ENCODE peak calls at places on chromosome 6, in six cellular contexts. G, Y, F, C, T and R are unnamed samples.
A peak's percentile ranks its signal among the peaks of the same experiment; 100 is the strongest.

GRCh38 chr6:78910611-78911134 is 43.3 kb downstream of the IRAK1BP1 start:
- ATAC-seq in G (no peak), Y (peak; percentile 75), F (no peak), C (no peak), T (peak; percentile 80), R (no peak)

GRCh38 chr6:71394001-71394432 is 105.4 kb downstream of the OGFRL1 start:
- ATAC-seq in G (peak; percentile 48), Y (no peak), F (no peak), C (no peak), T (peak; percentile 54), R (peak; percentile 38)

GRCh38 chr6:87541726-87542125 is 48.1 kb downstream of the RARS2 start:
- ATAC-seq in G (no peak), Y (no peak), F (no peak), C (no peak), T (no peak), R (no peak)

GRCh38 chr6:144753023-144753705 is 468.0 kb downstream of the UTRN start:
- ATAC-seq in G (no peak), Y (peak; percentile 90), F (no peak), C (no peak), T (no peak), R (no peak)

GRCh38 chr6:165219629-165220028 is 89.8 kb downstream of the C6orf118 start:
- ATAC-seq in G (no peak), Y (no peak), F (no peak), C (no peak), T (no peak), R (no peak)

GRCh38 chr6:135922746-135923145 is 71.2 kb downstream of the PDE7B start:
- ATAC-seq in G (no peak), Y (no peak), F (no peak), C (no peak), T (peak; percentile 57), R (no peak)

GRCh38 chr6:89745096-89745495 is 74.5 kb downstream of the MDN1 start:
- ATAC-seq in G (no peak), Y (no peak), F (no peak), C (no peak), T (no peak), R (no peak)

GRCh38 chr6:53240763-53241162 is 92.1 kb upstream of the GCM1 start:
- ATAC-seq in G (no peak), Y (no peak), F (no peak), C (no peak), T (peak; percentile 55), R (no peak)

GRCh38 chr6:25689966-25690365 is 38.0 kb downstream of the SCGN start:
- ATAC-seq in G (no peak), Y (no peak), F (no peak), C (no peak), T (no peak), R (no peak)

GRCh38 chr6:166202321-166202733 is 34.7 kb upstream of the TBXT start:
- ATAC-seq in G (no peak), Y (peak; percentile 83), F (peak; percentile 67), C (no peak), T (peak; percentile 82), R (peak; percentile 60)

GRCh38 chr6:137013738-137014602 is 30.8 kb downstream of the IL20RA start:
- ATAC-seq in G (peak; percentile 92), Y (peak; percentile 52), F (peak; percentile 75), C (peak; percentile 76), T (peak; percentile 59), R (peak; percentile 88)

GRCh38 chr6:133203344-133203697 is 37.8 kb upstream of the EYA4 start:
- ATAC-seq in G (no peak), Y (peak; percentile 78), F (no peak), C (no peak), T (peak; percentile 24), R (no peak)

GRCh38 chr6:125927761-125928160 is 28.8 kb upstream of the HINT3 start:
- ATAC-seq in G (no peak), Y (no peak), F (no peak), C (no peak), T (peak; percentile 10), R (no peak)

GRCh38 chr6:14365393-14365792 is 247.8 kb downstream of the CD83 start:
- ATAC-seq in G (no peak), Y (no peak), F (no peak), C (no peak), T (no peak), R (no peak)

GRCh38 chr6:66825539-66825938 is 1118.5 kb upstream of the EYS start:
- ATAC-seq in G (no peak), Y (no peak), F (no peak), C (no peak), T (no peak), R (no peak)

GRCh38 chr6:21022343-21023107 is 488.3 kb downstream of the CDKAL1 start:
- ATAC-seq in G (no peak), Y (peak; percentile 97), F (peak; percentile 67), C (peak; percentile 97), T (peak; percentile 29), R (no peak)

GRCh38 chr6:143449731-143450452 is 603 bp downstream of the ADAT2 start:
- ATAC-seq in G (peak; percentile 20), Y (peak; percentile 32), F (peak; percentile 43), C (peak; percentile 32), T (peak; percentile 28), R (no peak)

GRCh38 chr6:44976677-44977405 is 351.3 kb upstream of the RUNX2 start:
- ATAC-seq in G (no peak), Y (peak; percentile 54), F (no peak), C (no peak), T (no peak), R (no peak)

GRCh38 chr6:129852257-129852858 is 8.8 kb downstream of the TMEM244 start:
- ATAC-seq in G (no peak), Y (no peak), F (peak; percentile 76), C (no peak), T (no peak), R (no peak)

GRCh38 chr6:4812068-4812467 is 35.9 kb downstream of the CDYL start:
- ATAC-seq in G (no peak), Y (peak; percentile 43), F (peak; percentile 65), C (no peak), T (no peak), R (no peak)

GRCh38 chr6:138084904-138085838 is 22.0 kb downstream of the PERP start:
- ATAC-seq in G (no peak), Y (no peak), F (no peak), C (peak; percentile 91), T (no peak), R (no peak)

GRCh38 chr6:28587011-28587745 is 61.5 kb downstream of the GPX5 start:
- ATAC-seq in G (peak; percentile 95), Y (peak; percentile 90), F (no peak), C (peak; percentile 93), T (peak; percentile 80), R (peak; percentile 80)

GRCh38 chr6:90271831-90272230 is 24.8 kb downstream of the BACH2 start:
- ATAC-seq in G (no peak), Y (no peak), F (no peak), C (no peak), T (no peak), R (no peak)

GRCh38 chr6:164124473-164124872 is 710.0 kb downstream of the QKI start:
- ATAC-seq in G (no peak), Y (no peak), F (no peak), C (no peak), T (no peak), R (no peak)

GRCh38 chr6:110357696-110358535 is at the start of gene METTL24:
- ATAC-seq in G (peak; percentile 59), Y (no peak), F (no peak), C (no peak), T (peak; percentile 51), R (peak; percentile 57)

DNA sequence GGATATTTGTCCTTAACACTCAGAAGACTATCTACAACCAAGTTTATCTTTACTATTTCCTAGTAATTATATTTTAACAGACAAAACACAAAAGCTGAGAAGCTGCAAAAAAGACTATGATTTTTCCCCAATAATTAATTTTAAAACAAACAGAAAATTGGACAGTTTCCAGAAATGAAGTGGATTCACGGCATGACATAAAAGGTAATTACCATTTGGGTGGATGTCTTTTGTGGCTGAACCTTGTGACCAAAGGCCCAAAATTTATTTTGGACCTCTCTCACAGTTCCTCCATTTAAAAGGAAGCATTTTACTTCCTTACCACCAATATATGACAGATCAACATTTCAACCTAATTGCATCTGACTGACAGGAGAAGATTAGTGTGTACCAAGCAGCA is 90.2 kb downstream of the GMDS start:
- ATAC-seq in G (no peak), Y (no peak), F (no peak), C (no peak), T (no peak), R (no peak)
- H3K4me1 ChIP-seq in G (no peaks in the 10 kb centered on the region), Y (peaks cover 22% of the 10 kb centered on the region), F (no peaks in the 10 kb centered on the region), C (no peaks in the 10 kb centered on the region), T (no peaks in the 10 kb centered on the region), R (no peaks in the 10 kb centered on the region)

GRCh38 chr6:33299237-33299944 is 649 bp upstream of the RGL2 start:
- ATAC-seq in G (peak; percentile 80), Y (peak; percentile 89), F (peak; percentile 84), C (peak; percentile 73), T (peak; percentile 88), R (peak; percentile 84)
- TF ChIP-seq EP300 in G (no peak), Y (peak; percentile 47), F (peak; percentile 46), C (no peak), T (no peak), R (no peak)

DNA sequence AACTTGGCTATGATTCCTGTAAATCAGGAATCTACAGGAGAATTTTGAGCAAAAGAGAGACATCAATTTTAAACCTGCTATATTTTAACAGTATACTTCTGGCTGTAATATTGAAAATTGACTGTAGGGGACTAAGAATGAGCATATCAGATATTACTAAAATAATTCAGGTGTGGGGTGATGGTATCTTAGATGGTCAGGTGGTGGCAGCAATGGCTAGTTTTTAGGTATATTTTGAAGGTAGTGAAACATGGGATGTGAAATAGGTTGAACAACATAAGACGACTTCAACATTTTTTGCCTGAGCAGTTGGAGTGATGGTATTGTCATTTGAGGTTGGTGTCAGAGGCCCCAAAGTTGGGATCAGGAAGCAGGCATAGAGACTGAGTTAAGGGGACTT is 32.1 kb downstream of the FAM83B start:
- ATAC-seq in G (no peak), Y (no peak), F (no peak), C (peak; percentile 79), T (no peak), R (no peak)
- TF ChIP-seq CTCF in G (peak; percentile 14), Y (peak; percentile 4), F (no peak), C (peak; percentile 55), T (no peak), R (no peak)

GRCh38 chr6:84282566-84282965 is 55.1 kb upstream of the CEP162 start:
- ATAC-seq in G (no peak), Y (no peak), F (no peak), C (no peak), T (no peak), R (no peak)

GRCh38 chr6:84278311-84278710 is 50.9 kb upstream of the CEP162 start:
- ATAC-seq in G (no peak), Y (no peak), F (no peak), C (no peak), T (no peak), R (no peak)

GRCh38 chr6:84284428-84285033 is 57.1 kb upstream of the CEP162 start:
- ATAC-seq in G (no peak), Y (peak; percentile 88), F (peak; percentile 91), C (peak; percentile 86), T (no peak), R (no peak)

GRCh38 chr6:84280639-84281038 is 53.2 kb upstream of the CEP162 start:
- ATAC-seq in G (no peak), Y (no peak), F (no peak), C (no peak), T (no peak), R (no peak)

DNA sequence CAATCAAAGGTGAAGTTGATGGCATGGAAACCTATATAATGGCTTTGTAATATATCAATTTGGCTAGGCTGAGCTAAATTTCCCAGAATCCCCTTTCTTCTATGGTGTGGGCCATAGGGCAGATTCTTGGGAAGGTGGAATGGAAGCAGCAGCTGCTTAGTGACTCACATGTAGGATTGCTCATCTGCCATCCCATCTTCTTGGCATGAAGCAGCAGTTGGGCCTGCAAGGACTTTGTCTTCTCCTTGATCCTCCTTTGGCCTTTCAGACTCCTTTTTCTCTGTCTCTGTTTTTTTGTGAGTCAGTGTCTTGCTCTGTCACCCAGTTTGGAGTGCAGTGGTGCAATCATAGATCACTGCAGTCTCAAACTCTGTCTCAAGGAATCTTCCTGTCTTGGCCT is 52.6 kb upstream of the CEP162 start:
- ATAC-seq in G (peak; percentile 30), Y (no peak), F (no peak), C (no peak), T (no peak), R (no peak)
- H3K4me1 ChIP-seq in G (no peaks in the 10 kb centered on the region), Y (no peaks in the 10 kb centered on the region), F (no peaks in the 10 kb centered on the region), C (peaks cover 5% of the 10 kb centered on the region), T (no peaks in the 10 kb centered on the region), R (no peaks in the 10 kb centered on the region)